ENCODE peak calls at places on chromosomes 6 and 20, in four cellular contexts. W, L, E and H are unnamed samples.

GRCh38 chr6:27505209-27506027 is 32.5 kb upstream of the ZNF184 start:
- DNase-seq in W (peak), L (peak), E (peak), H (peak)

GRCh38 chr6:119443993-119444641 is 94.6 kb upstream of the MAN1A1 start:
- DNase-seq in W (no peak), L (no peak), E (no peak), H (no peak)

GRCh38 chr6:21053612-21054011 is 519.4 kb downstream of the CDKAL1 start:
- DNase-seq in W (no peak), L (no peak), E (no peak), H (no peak)

GRCh38 chr6:105692630-105693212 is 289.8 kb upstream of the PREP start:
- DNase-seq in W (no peak), L (no peak), E (no peak), H (no peak)

GRCh38 chr6:109483744-109484075 is 691 bp upstream of the ZBTB24 start:
- DNase-seq in W (no peak), L (no peak), E (no peak), H (no peak)

GRCh38 chr6:148193063-148193680 is 149.5 kb upstream of the SASH1 start:
- DNase-seq in W (no peak), L (no peak), E (no peak), H (no peak)

GRCh38 chr6:4583026-4583425 is 193.2 kb upstream of the CDYL start:
- DNase-seq in W (no peak), L (no peak), E (no peak), H (no peak)

GRCh38 chr6:152984387-152984872 is 1.6 kb upstream of the FBXO5 start:
- DNase-seq in W (peak), L (no peak), E (no peak), H (no peak)

GRCh38 chr6:40710626-40711354 is 123.6 kb upstream of the LRFN2 start:
- DNase-seq in W (peak), L (no peak), E (no peak), H (no peak)

GRCh38 chr6:26217714-26218075 is 130.5 kb downstream of the HFE start:
- DNase-seq in W (no peak), L (no peak), E (no peak), H (no peak)

GRCh38 chr6:93418113-93418447 is 1.3 kb downstream of the EPHA7 start:
- DNase-seq in W (no peak), L (no peak), E (no peak), H (no peak)

GRCh38 chr6:74731921-74732320 is 473.9 kb downstream of the COL12A1 start:
- DNase-seq in W (no peak), L (no peak), E (no peak), H (no peak)

GRCh38 chr6:108127826-108128225 is 38.0 kb upstream of the NR2E1 start:
- DNase-seq in W (no peak), L (no peak), E (peak), H (no peak)

GRCh38 chr6:7920425-7920824 is 9.8 kb upstream of the TXNDC5 start:
- DNase-seq in W (no peak), L (no peak), E (no peak), H (no peak)

GRCh38 chr6:108260126-108260808 is 573 bp downstream of the SNX3 start:
- DNase-seq in W (peak), L (peak), E (no peak), H (peak)

GRCh38 chr20:10074513-10074912 is 39.7 kb downstream of the ANKEF1 start:
- DNase-seq in W (no peak), L (no peak), E (peak), H (no peak)

GRCh38 chr6:90343581-90343980 is 46.9 kb upstream of the BACH2 start:
- DNase-seq in W (no peak), L (no peak), E (no peak), H (no peak)

GRCh38 chr6:120869397-120869796 is 464.9 kb downstream of the TBC1D32 start:
- DNase-seq in W (no peak), L (no peak), E (no peak), H (no peak)

GRCh38 chr20:845226-845868 is 11.8 kb downstream of the FAM110A start:
- DNase-seq in W (no peak), L (no peak), E (no peak), H (no peak)

GRCh38 chr6:132780770-132781371 is 17.6 kb downstream of the SLC18B1 start:
- DNase-seq in W (no peak), L (no peak), E (peak), H (peak)

GRCh38 chr6:118896339-118897136 is 2.6 kb downstream of the ASF1A start:
- DNase-seq in W (no peak), L (peak), E (peak), H (peak)

GRCh38 chr6:15615837-15616236 is 47.0 kb downstream of the DTNBP1 start:
- DNase-seq in W (no peak), L (no peak), E (peak), H (no peak)

GRCh38 chr6:107811591-107812218 is 12.4 kb downstream of the SCML4 start:
- DNase-seq in W (no peak), L (no peak), E (no peak), H (no peak)

GRCh38 chr20:44973053-44973452 is 6.7 kb downstream of the STK4 start:
- DNase-seq in W (no peak), L (no peak), E (no peak), H (no peak)

GRCh38 chr6:107360476-107360875 is 98.9 kb downstream of the PDSS2 start:
- DNase-seq in W (no peak), L (no peak), E (no peak), H (no peak)

GRCh38 chr20:46330072-46330763 is 21.9 kb upstream of the CDH22 start:
- DNase-seq in W (no peak), L (no peak), E (no peak), H (no peak)

GRCh38 chr6:148885154-148885870 is 138.5 kb downstream of the UST start:
- DNase-seq in W (no peak), L (no peak), E (no peak), H (no peak)

GRCh38 chr6:99080191-99080590 is 132.4 kb upstream of the FBXL4 start:
- DNase-seq in W (no peak), L (no peak), E (no peak), H (no peak)

GRCh38 chr6:68726307-68726706 is 91.2 kb downstream of the ADGRB3 start:
- DNase-seq in W (no peak), L (no peak), E (no peak), H (no peak)
- TF ChIP-seq TARDBP in W (no peak), L (no peak), E (no peak), H (no peak)

DNA sequence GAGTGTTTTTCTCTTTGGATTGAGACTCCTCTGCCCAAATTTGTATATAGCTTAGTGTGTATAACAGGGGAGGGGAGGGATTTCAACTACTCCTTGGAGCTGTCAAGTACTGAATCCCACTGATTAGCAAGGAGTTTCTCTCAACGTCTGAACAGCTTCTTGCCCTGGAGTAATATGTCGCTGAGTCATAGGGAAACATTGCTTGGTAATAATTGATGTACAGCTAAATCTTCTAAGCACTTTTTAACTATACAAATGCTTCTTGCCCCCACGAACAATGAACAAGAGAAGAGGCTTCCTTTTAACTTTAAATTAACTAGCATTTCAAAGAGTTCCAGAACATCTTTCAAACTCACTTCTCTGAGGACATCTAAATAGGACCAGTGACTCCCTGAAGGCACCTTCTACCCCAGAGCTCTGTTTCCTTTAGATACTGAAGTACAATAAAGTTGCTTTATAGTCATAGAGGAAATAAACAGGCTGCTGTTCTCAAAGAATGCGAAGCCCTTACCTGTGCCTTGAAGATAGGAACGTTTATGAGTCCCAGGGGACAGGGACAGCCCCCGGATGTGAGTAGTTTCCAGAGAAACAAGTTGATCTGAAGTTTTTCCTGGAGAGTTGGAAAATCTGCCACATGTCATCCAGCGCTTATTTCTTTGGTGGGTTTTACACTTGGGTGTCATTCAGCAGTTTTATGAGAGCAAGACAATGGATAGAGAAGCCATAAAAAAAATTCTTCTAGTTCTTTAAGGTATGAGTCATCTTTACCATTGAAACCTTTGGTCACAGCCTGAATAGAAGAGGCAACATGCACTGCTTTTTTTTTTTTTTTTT is 462.5 kb upstream of the BTBD3 start:
- DNase-seq in W (no peak), L (no peak), E (no peak), H (no peak)
- TF ChIP-seq BHLHE40 in W (no peak), L (no peak), E (no peak), H (no peak)

DNA sequence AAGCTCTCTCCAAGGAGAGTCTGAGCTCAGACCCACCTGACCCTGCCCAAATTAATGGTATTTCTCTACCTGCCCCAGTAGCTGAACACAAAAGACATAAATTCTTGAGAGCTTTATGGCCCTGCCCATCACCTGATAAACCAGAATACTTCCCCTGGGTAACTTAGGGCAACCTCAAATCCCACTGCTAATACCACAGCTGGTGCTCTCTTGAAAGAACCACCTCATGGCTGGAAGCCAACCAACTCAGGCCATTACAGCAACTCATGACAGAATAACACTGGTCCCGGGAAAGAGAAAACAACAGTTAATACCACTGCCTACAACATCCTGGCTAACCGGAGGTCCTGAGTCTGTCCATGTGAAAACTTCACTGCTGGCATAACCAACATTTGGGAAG is 328.6 kb downstream of the NKAIN2 start:
- DNase-seq in W (no peak), L (no peak), E (no peak), H (no peak)
- TF ChIP-seq TARDBP in W (no peak), L (no peak), E (no peak), H (no peak)

GRCh38 chr20:36267605-36268500 is 31.6 kb downstream of the AAR2 start:
- DNase-seq in W (no peak), L (no peak), E (no peak), H (no peak)
- TF ChIP-seq BHLHE40 in W (no peak), L (no peak), E (no peak), H (no peak)

GRCh38 chr6:144675231-144675861 is 390.2 kb downstream of the UTRN start:
- DNase-seq in W (peak), L (no peak), E (no peak), H (no peak)

GRCh38 chr6:144673807-144674206 is 388.7 kb downstream of the UTRN start:
- DNase-seq in W (no peak), L (no peak), E (no peak), H (no peak)

GRCh38 chr6:144683216-144684070 is 398.3 kb downstream of the UTRN start:
- DNase-seq in W (no peak), L (no peak), E (no peak), H (no peak)

GRCh38 chr6:144681334-144681733 is 396.2 kb downstream of the UTRN start:
- DNase-seq in W (no peak), L (no peak), E (no peak), H (no peak)

GRCh38 chr6:144678844-144679243 is 393.7 kb downstream of the UTRN start:
- DNase-seq in W (no peak), L (no peak), E (no peak), H (no peak)
- TF ChIP-seq TARDBP in W (no peak), L (no peak), E (no peak), H (no peak)